ENCODE peak calls at places on chromosomes 16 and 17, in five cellular contexts. E is NCI-H1048; A is renal cortical epithelial cell; Q is activated T-helper 9 cell treated with anti-CD3 and anti-CD28 coated beads, Interleukin-2, amount 50 U/mL, for 16 hours; U is iris pigment epithelial cell. C is an unnamed sample.

GRCh38 chr16:12902511-12903324 is 1.3 kb downstream of the SHISA9 start:
- DNase-seq in A (no peak), U (no peak), Q (no peak), E (no peak), C (no peak)

GRCh38 chr17:9839433-9839832 is 13.7 kb downstream of the GLP2R start:
- DNase-seq in E (no peak), A (peak), U (peak), Q (no peak), C (no peak)

GRCh38 chr16:558298-559020 is 1.7 kb upstream of the PRR35 start:
- DNase-seq in E (no peak), A (no peak), U (no peak), Q (no peak), C (no peak)

GRCh38 chr17:83019376-83019775 is 60.0 kb upstream of the METRNL start:
- DNase-seq in E (no peak), A (no peak), Q (no peak), U (no peak), C (no peak)

GRCh38 chr17:40559016-40559853 is 6.0 kb downstream of the CCR7 start:
- DNase-seq in E (no peak), U (no peak), Q (no peak), A (no peak), C (no peak)

GRCh38 chr16:67936876-67937605 is 391 bp upstream of the PSMB10 start:
- DNase-seq in E (no peak), Q (peak), A (no peak), U (no peak), C (peak)

GRCh38 chr17:34720760-34721159 is 141.4 kb downstream of the TMEM132E start:
- DNase-seq in E (no peak), A (peak), Q (no peak), U (no peak), C (no peak)

GRCh38 chr17:80742091-80742490 is 197.5 kb downstream of the RPTOR start:
- DNase-seq in E (no peak), U (no peak), Q (no peak), A (no peak), C (no peak)

GRCh38 chr16:2150418-2151187 is 2.2 kb downstream of the RAB26 start:
- DNase-seq in Q (no peak), E (no peak), A (no peak), U (no peak), C (no peak)

GRCh38 chr17:1617620-1618174 is 10.9 kb downstream of the SLC43A2 start:
- DNase-seq in A (peak), E (no peak), U (peak), Q (no peak), C (no peak)

C was measured in T follicular helper cell.